ENCODE peak calls at places on chromosomes 12 and 14, in nine cellular contexts. One of them, this sample, is unnamed.

GRCh38 chr14:90319634-90320541 is 11.9 kb downstream of the NRDE2 start:
- DNase-seq in ovary: no peak
- DNase-seq in HCT116: no peak
- DNase-seq in spleen: no peak
- DNase-seq in breast epithelium: no peak
- DNase-seq in right lobe of liver: no peak
- DNase-seq in tibial nerve: no peak
- DNase-seq in Peyer's patch: no peak
- DNase-seq in A549: no peak
- DNase-seq in this sample: no peak

GRCh38 chr12:14193623-14194022 is 171.9 kb upstream of the ATF7IP start:
- DNase-seq in right lobe of liver: no peak
- DNase-seq in spleen: no peak
- DNase-seq in ovary: no peak
- DNase-seq in breast epithelium: no peak
- DNase-seq in tibial nerve: no peak
- DNase-seq in HCT116: no peak
- DNase-seq in A549: no peak
- DNase-seq in Peyer's patch: no peak
- DNase-seq in this sample: no peak

GRCh38 chr12:108309674-108310312 is 29.3 kb downstream of the CMKLR1 start:
- DNase-seq in right lobe of liver: no peak
- DNase-seq in Peyer's patch: no peak
- DNase-seq in tibial nerve: no peak
- DNase-seq in spleen: no peak
- DNase-seq in breast epithelium: no peak
- DNase-seq in HCT116: no peak
- DNase-seq in A549: no peak
- DNase-seq in ovary: no peak
- DNase-seq in this sample: no peak

GRCh38 chr12:122870867-122871664 is 24.9 kb downstream of the VPS37B start:
- DNase-seq in ovary: no peak
- DNase-seq in tibial nerve: no peak
- DNase-seq in spleen: peak
- DNase-seq in right lobe of liver: peak
- DNase-seq in breast epithelium: peak
- DNase-seq in Peyer's patch: no peak
- DNase-seq in HCT116: no peak
- DNase-seq in A549: no peak
- DNase-seq in this sample: peak

GRCh38 chr12:59079029-59079428 is 158.7 kb upstream of the LRIG3 start:
- DNase-seq in breast epithelium: no peak
- DNase-seq in HCT116: no peak
- DNase-seq in Peyer's patch: no peak
- DNase-seq in right lobe of liver: no peak
- DNase-seq in A549: no peak
- DNase-seq in tibial nerve: no peak
- DNase-seq in ovary: no peak
- DNase-seq in spleen: no peak
- DNase-seq in this sample: no peak

GRCh38 chr12:120669055-120669828 is 17.7 kb upstream of the MLEC start:
- DNase-seq in spleen: peak
- DNase-seq in right lobe of liver: no peak
- DNase-seq in A549: no peak
- DNase-seq in Peyer's patch: peak
- DNase-seq in breast epithelium: no peak
- DNase-seq in HCT116: no peak
- DNase-seq in ovary: peak
- DNase-seq in tibial nerve: no peak
- DNase-seq in this sample: peak

GRCh38 chr14:42683690-42684089 is 1077.0 kb downstream of the LRFN5 start:
- DNase-seq in ovary: no peak
- DNase-seq in A549: no peak
- DNase-seq in breast epithelium: no peak
- DNase-seq in spleen: no peak
- DNase-seq in HCT116: no peak
- DNase-seq in right lobe of liver: no peak
- DNase-seq in tibial nerve: no peak
- DNase-seq in Peyer's patch: no peak
- DNase-seq in this sample: no peak

GRCh38 chr12:112900298-112901145 is 6.2 kb upstream of the OAS1 start:
- DNase-seq in ovary: no peak
- DNase-seq in right lobe of liver: no peak
- DNase-seq in spleen: no peak
- DNase-seq in tibial nerve: no peak
- DNase-seq in A549: peak
- DNase-seq in HCT116: peak
- DNase-seq in breast epithelium: peak
- DNase-seq in Peyer's patch: peak
- DNase-seq in this sample: peak

GRCh38 chr12:103350116-103350515 is 145.7 kb downstream of the C12orf42 start:
- DNase-seq in spleen: no peak
- DNase-seq in breast epithelium: no peak
- DNase-seq in A549: no peak
- DNase-seq in ovary: no peak
- DNase-seq in Peyer's patch: no peak
- DNase-seq in tibial nerve: no peak
- DNase-seq in right lobe of liver: no peak
- DNase-seq in HCT116: peak
- DNase-seq in this sample: no peak

GRCh38 chr14:82855912-82856381 is 1322.3 kb upstream of the SEL1L start:
- DNase-seq in tibial nerve: no peak
- DNase-seq in breast epithelium: no peak
- DNase-seq in spleen: no peak
- DNase-seq in right lobe of liver: no peak
- DNase-seq in ovary: no peak
- DNase-seq in Peyer's patch: no peak
- DNase-seq in HCT116: no peak
- DNase-seq in A549: no peak
- DNase-seq in this sample: no peak

GRCh38 chr14:74064883-74065282 is 19.4 kb downstream of the ALDH6A1 start:
- DNase-seq in ovary: no peak
- DNase-seq in right lobe of liver: no peak
- DNase-seq in breast epithelium: no peak
- DNase-seq in spleen: no peak
- DNase-seq in tibial nerve: no peak
- DNase-seq in HCT116: no peak
- DNase-seq in Peyer's patch: no peak
- DNase-seq in A549: no peak
- DNase-seq in this sample: no peak

GRCh38 chr14:77310041-77310440 is 10.6 kb downstream of the POMT2 start:
- DNase-seq in right lobe of liver: no peak
- DNase-seq in breast epithelium: no peak
- DNase-seq in Peyer's patch: no peak
- DNase-seq in HCT116: no peak
- DNase-seq in tibial nerve: no peak
- DNase-seq in ovary: no peak
- DNase-seq in A549: no peak
- DNase-seq in spleen: no peak
- DNase-seq in this sample: no peak

GRCh38 chr14:70317969-70318634 is 41.4 kb downstream of the COX16 start:
- DNase-seq in tibial nerve: no peak
- DNase-seq in ovary: no peak
- DNase-seq in A549: peak
- DNase-seq in breast epithelium: no peak
- DNase-seq in Peyer's patch: no peak
- DNase-seq in HCT116: peak
- DNase-seq in spleen: no peak
- DNase-seq in right lobe of liver: no peak
- DNase-seq in this sample: peak

GRCh38 chr14:103496776-103497175 is 25.9 kb downstream of the CKB start:
- DNase-seq in tibial nerve: no peak
- DNase-seq in breast epithelium: no peak
- DNase-seq in A549: no peak
- DNase-seq in ovary: no peak
- DNase-seq in HCT116: no peak
- DNase-seq in right lobe of liver: no peak
- DNase-seq in spleen: no peak
- DNase-seq in Peyer's patch: no peak
- DNase-seq in this sample: no peak

GRCh38 chr14:72568296-72568992 is 325.5 kb downstream of the DPF3 start:
- DNase-seq in breast epithelium: no peak
- DNase-seq in spleen: no peak
- DNase-seq in Peyer's patch: no peak
- DNase-seq in ovary: no peak
- DNase-seq in HCT116: no peak
- DNase-seq in tibial nerve: no peak
- DNase-seq in A549: no peak
- DNase-seq in right lobe of liver: peak
- DNase-seq in this sample: no peak

GRCh38 chr14:72565200-72565599 is 328.7 kb downstream of the DPF3 start:
- DNase-seq in spleen: no peak
- DNase-seq in right lobe of liver: no peak
- DNase-seq in HCT116: no peak
- DNase-seq in Peyer's patch: no peak
- DNase-seq in tibial nerve: no peak
- DNase-seq in A549: no peak
- DNase-seq in breast epithelium: no peak
- DNase-seq in ovary: no peak
- DNase-seq in this sample: peak

GRCh38 chr14:72567226-72567625 is 326.7 kb downstream of the DPF3 start:
- DNase-seq in tibial nerve: no peak
- DNase-seq in right lobe of liver: no peak
- DNase-seq in spleen: no peak
- DNase-seq in Peyer's patch: no peak
- DNase-seq in breast epithelium: no peak
- DNase-seq in ovary: no peak
- DNase-seq in A549: no peak
- DNase-seq in HCT116: no peak
- DNase-seq in this sample: no peak

GRCh38 chr14:72563676-72564075 is 330.2 kb downstream of the DPF3 start:
- DNase-seq in HCT116: no peak
- DNase-seq in ovary: no peak
- DNase-seq in tibial nerve: no peak
- DNase-seq in A549: no peak
- DNase-seq in breast epithelium: no peak
- DNase-seq in Peyer's patch: no peak
- DNase-seq in spleen: no peak
- DNase-seq in right lobe of liver: no peak
- DNase-seq in this sample: no peak

DNA sequence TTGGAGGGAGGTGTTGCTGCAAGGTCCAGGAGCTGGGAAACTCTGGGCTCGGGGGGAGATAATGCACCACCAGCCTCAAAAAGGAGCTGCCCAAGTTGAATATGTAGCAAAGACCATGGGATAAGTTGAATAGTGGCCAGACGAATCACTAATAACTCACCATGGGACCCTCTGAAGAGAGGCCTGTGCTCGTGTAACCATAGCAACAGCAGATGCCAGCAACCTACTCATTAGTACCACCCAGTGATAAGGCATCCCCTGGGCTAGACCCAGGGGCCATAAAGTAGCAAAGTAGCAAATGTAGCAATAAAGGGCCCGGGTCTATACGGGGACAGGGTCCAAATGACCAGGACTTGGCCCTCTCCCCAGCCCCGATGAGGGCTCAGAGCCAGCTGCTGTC is 328.0 kb downstream of the DPF3 start:
- DNase-seq in breast epithelium: no peak
- DNase-seq in Peyer's patch: no peak
- DNase-seq in spleen: no peak
- DNase-seq in HCT116: no peak
- DNase-seq in A549: no peak
- DNase-seq in ovary: no peak
- DNase-seq in tibial nerve: no peak
- DNase-seq in right lobe of liver: no peak
- DNase-seq in this sample: no peak
- H3K4me3 ChIP-seq in breast epithelium: no peak
- H3K4me3 ChIP-seq in Peyer's patch: no peak
- H3K4me3 ChIP-seq in spleen: no peak
- H3K4me3 ChIP-seq in HCT116: no peak
- H3K4me3 ChIP-seq in A549: no peak
- H3K4me3 ChIP-seq in ovary: no peak
- H3K4me3 ChIP-seq in tibial nerve: no peak
- H3K4me3 ChIP-seq in right lobe of liver: no peak
- H3K4me3 ChIP-seq in this sample: no peak

GRCh38 chr14:100673807-100674154 is 52.9 kb upstream of the DLK1 start:
- DNase-seq in HCT116: no peak
- DNase-seq in spleen: no peak
- DNase-seq in A549: no peak
- DNase-seq in Peyer's patch: no peak
- DNase-seq in tibial nerve: no peak
- DNase-seq in right lobe of liver: no peak
- DNase-seq in breast epithelium: no peak
- DNase-seq in ovary: no peak
- DNase-seq in this sample: no peak

GRCh38 chr14:100671906-100672305 is 54.8 kb upstream of the DLK1 start:
- DNase-seq in tibial nerve: no peak
- DNase-seq in HCT116: no peak
- DNase-seq in spleen: no peak
- DNase-seq in breast epithelium: no peak
- DNase-seq in ovary: no peak
- DNase-seq in Peyer's patch: no peak
- DNase-seq in A549: no peak
- DNase-seq in right lobe of liver: no peak
- DNase-seq in this sample: no peak

GRCh38 chr14:100674428-100674827 is 52.3 kb upstream of the DLK1 start:
- DNase-seq in spleen: no peak
- DNase-seq in HCT116: no peak
- DNase-seq in Peyer's patch: no peak
- DNase-seq in tibial nerve: no peak
- DNase-seq in breast epithelium: no peak
- DNase-seq in right lobe of liver: no peak
- DNase-seq in A549: no peak
- DNase-seq in ovary: no peak
- DNase-seq in this sample: no peak

GRCh38 chr14:100671386-100671901 is 55.2 kb upstream of the DLK1 start:
- DNase-seq in spleen: no peak
- DNase-seq in ovary: no peak
- DNase-seq in HCT116: no peak
- DNase-seq in tibial nerve: no peak
- DNase-seq in A549: no peak
- DNase-seq in right lobe of liver: no peak
- DNase-seq in breast epithelium: no peak
- DNase-seq in Peyer's patch: no peak
- DNase-seq in this sample: no peak

GRCh38 chr14:100673085-100673806 is 53.4 kb upstream of the DLK1 start:
- DNase-seq in Peyer's patch: no peak
- DNase-seq in tibial nerve: no peak
- DNase-seq in ovary: peak
- DNase-seq in HCT116: no peak
- DNase-seq in right lobe of liver: no peak
- DNase-seq in breast epithelium: no peak
- DNase-seq in A549: no peak
- DNase-seq in spleen: no peak
- DNase-seq in this sample: no peak
- TF ChIP-seq POLR2A in Peyer's patch: no peak
- TF ChIP-seq POLR2A in tibial nerve: no peak
- TF ChIP-seq POLR2A in ovary: no peak
- TF ChIP-seq POLR2A in HCT116: no peak
- TF ChIP-seq POLR2A in right lobe of liver: no peak
- TF ChIP-seq POLR2A in breast epithelium: no peak
- TF ChIP-seq POLR2A in A549: no peak
- TF ChIP-seq POLR2A in spleen: no peak
- TF ChIP-seq POLR2A in this sample: no peak

GRCh38 chr12:101642115-101643067 is 47.6 kb downstream of the MYBPC1 start:
- DNase-seq in A549: no peak
- DNase-seq in breast epithelium: no peak
- DNase-seq in Peyer's patch: no peak
- DNase-seq in tibial nerve: no peak
- DNase-seq in HCT116: no peak
- DNase-seq in ovary: no peak
- DNase-seq in right lobe of liver: peak
- DNase-seq in spleen: no peak
- DNase-seq in this sample: peak
- H3K4me3 ChIP-seq in A549: peak
- H3K4me3 ChIP-seq in breast epithelium: no peak
- H3K4me3 ChIP-seq in Peyer's patch: peak
- H3K4me3 ChIP-seq in tibial nerve: no peak
- H3K4me3 ChIP-seq in HCT116: no peak
- H3K4me3 ChIP-seq in ovary: no peak
- H3K4me3 ChIP-seq in right lobe of liver: no peak
- H3K4me3 ChIP-seq in spleen: peak
- H3K4me3 ChIP-seq in this sample: peak

GRCh38 chr12:93813972-93814821 is 137.0 kb downstream of the CRADD start:
- DNase-seq in A549: no peak
- DNase-seq in ovary: peak
- DNase-seq in spleen: no peak
- DNase-seq in right lobe of liver: peak
- DNase-seq in HCT116: no peak
- DNase-seq in breast epithelium: peak
- DNase-seq in tibial nerve: peak
- DNase-seq in Peyer's patch: no peak
- DNase-seq in this sample: peak
- TF ChIP-seq POLR2A in A549: no peak
- TF ChIP-seq POLR2A in ovary: no peak
- TF ChIP-seq POLR2A in spleen: no peak
- TF ChIP-seq POLR2A in right lobe of liver: no peak
- TF ChIP-seq POLR2A in HCT116: no peak
- TF ChIP-seq POLR2A in breast epithelium: no peak
- TF ChIP-seq POLR2A in tibial nerve: no peak
- TF ChIP-seq POLR2A in Peyer's patch: no peak
- TF ChIP-seq POLR2A in this sample: no peak

This sample was measured in testis.